ENCODE peak calls at places on chromosome X, in ten cellular contexts. One of them, this sample, is unnamed.

GRCh38 chrX:23901065-23901464 is 6.7 kb downstream of the APOO start:
- DNase-seq in GM12865: peak; percentile 46
- DNase-seq in testis: no peak
- DNase-seq in progenitor cell of endocrine pancreas: no peak
- DNase-seq in HFFc6: peak; percentile 61
- DNase-seq in LNCaP clone FGC: no peak
- DNase-seq in choroid plexus epithelial cell: peak; percentile 86
- DNase-seq in transverse colon: no peak
- DNase-seq in A673: no peak
- DNase-seq in suprapubic skin: no peak
- DNase-seq in this sample: no peak

GRCh38 chrX:55524487-55524886 is 34.8 kb upstream of the USP51 start:
- DNase-seq in GM12865: no peak
- DNase-seq in testis: peak; percentile 29
- DNase-seq in progenitor cell of endocrine pancreas: no peak
- DNase-seq in HFFc6: no peak
- DNase-seq in LNCaP clone FGC: peak; percentile 8
- DNase-seq in choroid plexus epithelial cell: peak; percentile 1
- DNase-seq in transverse colon: no peak
- DNase-seq in A673: no peak
- DNase-seq in suprapubic skin: no peak
- DNase-seq in this sample: no peak

GRCh38 chrX:154902408-154902807 is 16.3 kb downstream of the F8A1 start:
- DNase-seq in GM12865: peak; percentile 44
- DNase-seq in testis: no peak
- DNase-seq in progenitor cell of endocrine pancreas: no peak
- DNase-seq in HFFc6: no peak
- DNase-seq in LNCaP clone FGC: no peak
- DNase-seq in choroid plexus epithelial cell: no peak
- DNase-seq in transverse colon: no peak
- DNase-seq in A673: no peak
- DNase-seq in suprapubic skin: no peak
- DNase-seq in this sample: no peak

GRCh38 chrX:7147978-7148824 is at the start of gene PUDP:
- DNase-seq in GM12865: peak; percentile 88
- DNase-seq in testis: peak; percentile 86
- DNase-seq in progenitor cell of endocrine pancreas: peak; percentile 91
- DNase-seq in HFFc6: peak; percentile 58
- DNase-seq in LNCaP clone FGC: no peak
- DNase-seq in choroid plexus epithelial cell: peak; percentile 80
- DNase-seq in transverse colon: peak; percentile 92
- DNase-seq in A673: peak; percentile 86
- DNase-seq in suprapubic skin: peak; percentile 90
- DNase-seq in this sample: peak; percentile 97

GRCh38 chrX:31186693-31187338 is 115.0 kb upstream of the FTHL17 start:
- DNase-seq in GM12865: no peak
- DNase-seq in testis: no peak
- DNase-seq in progenitor cell of endocrine pancreas: no peak
- DNase-seq in HFFc6: no peak
- DNase-seq in LNCaP clone FGC: no peak
- DNase-seq in choroid plexus epithelial cell: no peak
- DNase-seq in transverse colon: no peak
- DNase-seq in A673: no peak
- DNase-seq in suprapubic skin: no peak
- DNase-seq in this sample: no peak

GRCh38 chrX:108322243-108322642 is 116.0 kb downstream of the COL4A6 start:
- DNase-seq in GM12865: no peak
- DNase-seq in testis: no peak
- DNase-seq in progenitor cell of endocrine pancreas: no peak
- DNase-seq in HFFc6: no peak
- DNase-seq in LNCaP clone FGC: no peak
- DNase-seq in choroid plexus epithelial cell: no peak
- DNase-seq in transverse colon: no peak
- DNase-seq in A673: no peak
- DNase-seq in suprapubic skin: no peak
- DNase-seq in this sample: no peak

GRCh38 chrX:115378471-115378870 is 89.0 kb downstream of the LUZP4 start:
- DNase-seq in GM12865: no peak
- DNase-seq in testis: no peak
- DNase-seq in progenitor cell of endocrine pancreas: no peak
- DNase-seq in HFFc6: peak; percentile 9
- DNase-seq in LNCaP clone FGC: no peak
- DNase-seq in choroid plexus epithelial cell: peak; percentile 82
- DNase-seq in transverse colon: no peak
- DNase-seq in A673: peak; percentile 22
- DNase-seq in suprapubic skin: no peak
- DNase-seq in this sample: no peak

GRCh38 chrX:65769564-65770292 is 102.3 kb downstream of the MSN start:
- DNase-seq in GM12865: no peak
- DNase-seq in testis: no peak
- DNase-seq in progenitor cell of endocrine pancreas: no peak
- DNase-seq in HFFc6: no peak
- DNase-seq in LNCaP clone FGC: no peak
- DNase-seq in choroid plexus epithelial cell: no peak
- DNase-seq in transverse colon: no peak
- DNase-seq in A673: no peak
- DNase-seq in suprapubic skin: no peak
- DNase-seq in this sample: no peak

GRCh38 chrX:3191186-3191585 is 149.9 kb downstream of the ARSF start:
- DNase-seq in GM12865: no peak
- DNase-seq in testis: no peak
- DNase-seq in progenitor cell of endocrine pancreas: no peak
- DNase-seq in HFFc6: no peak
- DNase-seq in LNCaP clone FGC: no peak
- DNase-seq in choroid plexus epithelial cell: peak; percentile 31
- DNase-seq in transverse colon: no peak
- DNase-seq in A673: no peak
- DNase-seq in suprapubic skin: no peak
- DNase-seq in this sample: no peak

GRCh38 chrX:137263374-137263773 is 229.6 kb upstream of the GPR101 start:
- DNase-seq in GM12865: no peak
- DNase-seq in testis: no peak
- DNase-seq in progenitor cell of endocrine pancreas: no peak
- DNase-seq in HFFc6: no peak
- DNase-seq in LNCaP clone FGC: no peak
- DNase-seq in choroid plexus epithelial cell: no peak
- DNase-seq in transverse colon: no peak
- DNase-seq in A673: no peak
- DNase-seq in suprapubic skin: no peak
- DNase-seq in this sample: no peak

GRCh38 chrX:44330227-44330626 is 13.2 kb downstream of the EFHC2 start:
- DNase-seq in GM12865: no peak
- DNase-seq in testis: no peak
- DNase-seq in progenitor cell of endocrine pancreas: no peak
- DNase-seq in HFFc6: no peak
- DNase-seq in LNCaP clone FGC: no peak
- DNase-seq in choroid plexus epithelial cell: no peak
- DNase-seq in transverse colon: no peak
- DNase-seq in A673: no peak
- DNase-seq in suprapubic skin: no peak
- DNase-seq in this sample: no peak

GRCh38 chrX:19539665-19540064 is 24.4 kb upstream of the MAP3K15 start:
- DNase-seq in GM12865: no peak
- DNase-seq in testis: no peak
- DNase-seq in progenitor cell of endocrine pancreas: no peak
- DNase-seq in HFFc6: no peak
- DNase-seq in LNCaP clone FGC: no peak
- DNase-seq in choroid plexus epithelial cell: no peak
- DNase-seq in transverse colon: no peak
- DNase-seq in A673: no peak
- DNase-seq in suprapubic skin: no peak
- DNase-seq in this sample: no peak

GRCh38 chrX:84216406-84216805 is 28.4 kb upstream of the RPS6KA6 start:
- DNase-seq in GM12865: no peak
- DNase-seq in testis: no peak
- DNase-seq in progenitor cell of endocrine pancreas: no peak
- DNase-seq in HFFc6: no peak
- DNase-seq in LNCaP clone FGC: no peak
- DNase-seq in choroid plexus epithelial cell: no peak
- DNase-seq in transverse colon: no peak
- DNase-seq in A673: no peak
- DNase-seq in suprapubic skin: no peak
- DNase-seq in this sample: no peak

GRCh38 chrX:129938081-129938480 is 32.1 kb downstream of the UTP14A start:
- DNase-seq in GM12865: no peak
- DNase-seq in testis: peak; percentile 60
- DNase-seq in progenitor cell of endocrine pancreas: no peak
- DNase-seq in HFFc6: no peak
- DNase-seq in LNCaP clone FGC: no peak
- DNase-seq in choroid plexus epithelial cell: no peak
- DNase-seq in transverse colon: no peak
- DNase-seq in A673: no peak
- DNase-seq in suprapubic skin: no peak
- DNase-seq in this sample: no peak

GRCh38 chrX:136742721-136743379 is 37.9 kb downstream of the ARHGEF6 start:
- DNase-seq in GM12865: no peak
- DNase-seq in testis: no peak
- DNase-seq in progenitor cell of endocrine pancreas: no peak
- DNase-seq in HFFc6: no peak
- DNase-seq in LNCaP clone FGC: no peak
- DNase-seq in choroid plexus epithelial cell: no peak
- DNase-seq in transverse colon: no peak
- DNase-seq in A673: no peak
- DNase-seq in suprapubic skin: no peak
- DNase-seq in this sample: no peak

GRCh38 chrX:133005038-133005437 is 46.6 kb upstream of the HS6ST2 start:
- DNase-seq in GM12865: peak; percentile 0
- DNase-seq in testis: no peak
- DNase-seq in progenitor cell of endocrine pancreas: peak; percentile 10
- DNase-seq in HFFc6: no peak
- DNase-seq in LNCaP clone FGC: no peak
- DNase-seq in choroid plexus epithelial cell: peak; percentile 28
- DNase-seq in transverse colon: no peak
- DNase-seq in A673: peak; percentile 41
- DNase-seq in suprapubic skin: no peak
- DNase-seq in this sample: no peak

GRCh38 chrX:121581885-121582284 is 534.5 kb downstream of the GLUD2 start:
- DNase-seq in GM12865: no peak
- DNase-seq in testis: no peak
- DNase-seq in progenitor cell of endocrine pancreas: no peak
- DNase-seq in HFFc6: no peak
- DNase-seq in LNCaP clone FGC: no peak
- DNase-seq in choroid plexus epithelial cell: peak; percentile 16
- DNase-seq in transverse colon: no peak
- DNase-seq in A673: peak; percentile 1
- DNase-seq in suprapubic skin: no peak
- DNase-seq in this sample: no peak

GRCh38 chrX:121579016-121579760 is 531.8 kb downstream of the GLUD2 start:
- DNase-seq in GM12865: peak; percentile 30
- DNase-seq in testis: peak; percentile 39
- DNase-seq in progenitor cell of endocrine pancreas: no peak
- DNase-seq in HFFc6: no peak
- DNase-seq in LNCaP clone FGC: peak; percentile 6
- DNase-seq in choroid plexus epithelial cell: peak; percentile 56
- DNase-seq in transverse colon: peak; percentile 10
- DNase-seq in A673: peak; percentile 50
- DNase-seq in suprapubic skin: no peak
- DNase-seq in this sample: no peak
- TF ChIP-seq CTCF in GM12865: peak; percentile 23
- TF ChIP-seq CTCF in testis: peak; percentile 19
- TF ChIP-seq CTCF in progenitor cell of endocrine pancreas: peak; percentile 58
- TF ChIP-seq CTCF in HFFc6: peak; percentile 24
- TF ChIP-seq CTCF in LNCaP clone FGC: peak; percentile 21
- TF ChIP-seq CTCF in choroid plexus epithelial cell: peak; percentile 55
- TF ChIP-seq CTCF in transverse colon: peak; percentile 28
- TF ChIP-seq CTCF in A673: peak; percentile 60
- TF ChIP-seq CTCF in suprapubic skin: no peak
- TF ChIP-seq CTCF in this sample: peak; percentile 67

GRCh38 chrX:48474127-48474526 is 1.9 kb upstream of the FTSJ1 start:
- DNase-seq in GM12865: peak; percentile 40
- DNase-seq in testis: no peak
- DNase-seq in progenitor cell of endocrine pancreas: no peak
- DNase-seq in HFFc6: peak; percentile 1
- DNase-seq in LNCaP clone FGC: no peak
- DNase-seq in choroid plexus epithelial cell: peak; percentile 48
- DNase-seq in transverse colon: no peak
- DNase-seq in A673: peak; percentile 65
- DNase-seq in suprapubic skin: no peak
- DNase-seq in this sample: no peak
- TF ChIP-seq CTCF in GM12865: peak; percentile 14
- TF ChIP-seq CTCF in testis: no peak
- TF ChIP-seq CTCF in progenitor cell of endocrine pancreas: peak; percentile 10
- TF ChIP-seq CTCF in HFFc6: peak; percentile 37
- TF ChIP-seq CTCF in LNCaP clone FGC: peak; percentile 14
- TF ChIP-seq CTCF in choroid plexus epithelial cell: peak; percentile 52
- TF ChIP-seq CTCF in transverse colon: no peak
- TF ChIP-seq CTCF in A673: peak; percentile 47
- TF ChIP-seq CTCF in suprapubic skin: no peak
- TF ChIP-seq CTCF in this sample: peak; percentile 42

DNA sequence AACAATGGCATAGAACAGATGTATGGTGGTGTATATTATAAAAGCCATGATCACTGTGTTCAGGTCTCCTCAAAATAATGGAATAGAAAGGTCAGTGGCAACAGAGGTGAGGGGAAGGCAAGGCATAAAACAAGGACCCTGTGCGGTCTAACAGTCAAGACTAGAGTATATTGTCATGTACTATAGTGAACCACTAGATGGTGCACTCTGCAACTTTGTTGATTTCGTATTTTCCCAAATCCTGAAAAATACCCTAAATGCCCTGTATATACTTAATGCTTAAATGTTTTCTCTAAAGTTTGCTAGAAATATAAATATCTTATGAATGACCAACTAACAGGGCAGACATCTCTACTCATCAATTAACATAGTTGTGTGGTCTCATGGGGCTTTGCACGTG is 453.0 kb downstream of the PCDH11X start:
- DNase-seq in GM12865: no peak
- DNase-seq in testis: no peak
- DNase-seq in progenitor cell of endocrine pancreas: no peak
- DNase-seq in HFFc6: no peak
- DNase-seq in LNCaP clone FGC: no peak
- DNase-seq in choroid plexus epithelial cell: no peak
- DNase-seq in transverse colon: no peak
- DNase-seq in A673: peak; percentile 43
- DNase-seq in suprapubic skin: no peak
- DNase-seq in this sample: no peak
- TF ChIP-seq CTCF in GM12865: peak; percentile 5
- TF ChIP-seq CTCF in testis: peak; percentile 7
- TF ChIP-seq CTCF in progenitor cell of endocrine pancreas: peak; percentile 70
- TF ChIP-seq CTCF in HFFc6: peak; percentile 56
- TF ChIP-seq CTCF in LNCaP clone FGC: peak; percentile 40
- TF ChIP-seq CTCF in choroid plexus epithelial cell: no peak
- TF ChIP-seq CTCF in transverse colon: no peak
- TF ChIP-seq CTCF in A673: peak; percentile 67
- TF ChIP-seq CTCF in suprapubic skin: peak; percentile 4
- TF ChIP-seq CTCF in this sample: peak; percentile 82

GRCh38 chrX:57985951-57986350 is 75.7 kb upstream of the ZXDA start:
- DNase-seq in GM12865: no peak
- DNase-seq in testis: no peak
- DNase-seq in progenitor cell of endocrine pancreas: no peak
- DNase-seq in HFFc6: no peak
- DNase-seq in LNCaP clone FGC: no peak
- DNase-seq in choroid plexus epithelial cell: no peak
- DNase-seq in transverse colon: no peak
- DNase-seq in A673: no peak
- DNase-seq in suprapubic skin: no peak
- DNase-seq in this sample: no peak

DNA sequence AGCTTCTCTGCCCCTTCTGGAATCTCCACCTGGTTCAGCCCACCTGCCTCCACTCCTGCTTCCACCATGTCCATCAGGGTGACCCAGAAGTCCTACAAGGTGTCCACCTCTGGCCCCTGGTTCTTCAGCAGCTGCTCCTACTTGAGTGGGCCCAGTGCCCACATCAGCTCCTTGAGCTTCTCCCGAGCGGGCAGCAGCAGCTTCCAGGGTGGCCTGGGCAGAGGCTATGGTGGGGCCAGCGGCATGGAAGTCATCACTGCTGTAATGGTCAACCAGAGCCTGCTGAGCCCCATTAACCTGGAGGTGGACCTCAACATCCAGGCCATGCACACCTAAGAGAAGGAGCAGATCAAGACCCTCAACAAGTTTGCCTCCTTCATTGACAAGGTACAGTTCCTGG is 74.4 kb upstream of the ZXDA start:
- DNase-seq in GM12865: no peak
- DNase-seq in testis: no peak
- DNase-seq in progenitor cell of endocrine pancreas: no peak
- DNase-seq in HFFc6: no peak
- DNase-seq in LNCaP clone FGC: no peak
- DNase-seq in choroid plexus epithelial cell: no peak
- DNase-seq in transverse colon: no peak
- DNase-seq in A673: no peak
- DNase-seq in suprapubic skin: no peak
- DNase-seq in this sample: no peak
- TF ChIP-seq CTCF in GM12865: no peak
- TF ChIP-seq CTCF in testis: no peak
- TF ChIP-seq CTCF in progenitor cell of endocrine pancreas: no peak
- TF ChIP-seq CTCF in HFFc6: no peak
- TF ChIP-seq CTCF in LNCaP clone FGC: no peak
- TF ChIP-seq CTCF in choroid plexus epithelial cell: no peak
- TF ChIP-seq CTCF in transverse colon: no peak
- TF ChIP-seq CTCF in A673: no peak
- TF ChIP-seq CTCF in suprapubic skin: no peak
- TF ChIP-seq CTCF in this sample: no peak

This sample was measured in type B pancreatic cell.